ENCODE peak calls at places on chromosomes 13 and 19, in nine cellular contexts. E is transverse colon, S is gastrocnemius medialis, W is Calu3, I is body of pancreas, C is HFFc6, G is astrocyte of the cerebellum, A is omental fat pad, V is heart right ventricle. Q is an unnamed sample.

GRCh38 chr13:29801737-29802305 is 48.6 kb downstream of the UBL3 start:
- DNase-seq in G (no peak), S (no peak), W (no peak), A (no peak), I (no peak), E (no peak), V (no peak), C (no peak), Q (no peak)

GRCh38 chr13:99356216-99357089 is 49.3 kb upstream of the GPR183 start:
- DNase-seq in A (no peak), C (no peak), W (no peak), G (peak), I (no peak), S (no peak), E (peak), V (peak), Q (peak)

GRCh38 chr19:54158812-54159351 is 639 bp downstream of the LENG1 start:
- DNase-seq in V (no peak), C (peak), G (no peak), A (no peak), S (no peak), W (no peak), E (no peak), I (no peak), Q (no peak)

GRCh38 chr19:42143341-42144234 is 11.3 kb upstream of the POU2F2 start:
- DNase-seq in E (no peak), G (no peak), I (no peak), A (no peak), V (no peak), S (no peak), C (no peak), W (no peak), Q (no peak)

GRCh38 chr13:100534147-100534818 is 54.3 kb downstream of the GGACT start:
- DNase-seq in E (no peak), C (no peak), S (no peak), A (no peak), I (no peak), V (no peak), G (no peak), W (no peak), Q (no peak)

GRCh38 chr19:41694196-41694595 is 6.1 kb upstream of the CEACAM7 start:
- DNase-seq in V (no peak), C (no peak), W (no peak), E (no peak), G (no peak), I (no peak), S (no peak), A (no peak), Q (no peak)

GRCh38 chr13:24016046-24016445 is 118.7 kb upstream of the C1QTNF9B start:
- DNase-seq in V (no peak), I (no peak), A (no peak), E (no peak), C (no peak), W (no peak), G (no peak), S (no peak), Q (no peak)

GRCh38 chr13:39448831-39449230 is 154.2 kb downstream of the LHFPL6 start:
- DNase-seq in W (no peak), I (no peak), A (no peak), G (no peak), C (no peak), E (no peak), V (peak), S (no peak), Q (no peak)

GRCh38 chr19:50569938-50570540 is 1.8 kb upstream of the LRRC4B start:
- DNase-seq in E (no peak), V (no peak), A (no peak), S (no peak), W (no peak), I (no peak), C (no peak), G (no peak), Q (no peak)

GRCh38 chr13:73793361-73793760 is 340.8 kb downstream of the KLF12 start:
- DNase-seq in E (no peak), V (no peak), S (no peak), W (no peak), I (no peak), A (no peak), G (no peak), C (no peak), Q (no peak)

GRCh38 chr19:51018745-51019543 is 565 bp downstream of the KLK10 start:
- DNase-seq in V (no peak), G (no peak), A (no peak), C (no peak), E (no peak), S (no peak), W (peak), I (no peak), Q (no peak)

GRCh38 chr13:50576156-50576555 is 267.3 kb downstream of the DLEU7 start:
- DNase-seq in A (no peak), E (peak), V (no peak), W (no peak), S (peak), C (no peak), G (no peak), I (peak), Q (no peak)

GRCh38 chr19:23913931-23914330 is 755 bp upstream of the ZNF726 start:
- DNase-seq in I (no peak), A (no peak), V (no peak), S (no peak), C (no peak), G (no peak), W (no peak), E (no peak), Q (no peak)

GRCh38 chr19:55169136-55169535 is 2.7 kb upstream of the DNAAF3 start:
- DNase-seq in E (no peak), C (no peak), W (no peak), I (no peak), A (no peak), V (no peak), S (no peak), G (no peak), Q (no peak)

GRCh38 chr19:55161571-55162322 is 4.2 kb upstream of the TNNI3 start:
- DNase-seq in G (no peak), I (no peak), A (no peak), E (no peak), C (no peak), V (no peak), S (no peak), W (no peak), Q (no peak)

GRCh38 chr19:55166530-55167268 is at the start of gene DNAAF3:
- DNase-seq in W (peak), G (peak), A (peak), C (peak), V (peak), E (peak), S (peak), I (peak), Q (peak)

GRCh38 chr19:55160986-55161365 is 3.4 kb upstream of the TNNI3 start:
- DNase-seq in G (no peak), W (no peak), C (no peak), A (no peak), I (no peak), V (no peak), E (no peak), S (peak), Q (no peak)

DNA sequence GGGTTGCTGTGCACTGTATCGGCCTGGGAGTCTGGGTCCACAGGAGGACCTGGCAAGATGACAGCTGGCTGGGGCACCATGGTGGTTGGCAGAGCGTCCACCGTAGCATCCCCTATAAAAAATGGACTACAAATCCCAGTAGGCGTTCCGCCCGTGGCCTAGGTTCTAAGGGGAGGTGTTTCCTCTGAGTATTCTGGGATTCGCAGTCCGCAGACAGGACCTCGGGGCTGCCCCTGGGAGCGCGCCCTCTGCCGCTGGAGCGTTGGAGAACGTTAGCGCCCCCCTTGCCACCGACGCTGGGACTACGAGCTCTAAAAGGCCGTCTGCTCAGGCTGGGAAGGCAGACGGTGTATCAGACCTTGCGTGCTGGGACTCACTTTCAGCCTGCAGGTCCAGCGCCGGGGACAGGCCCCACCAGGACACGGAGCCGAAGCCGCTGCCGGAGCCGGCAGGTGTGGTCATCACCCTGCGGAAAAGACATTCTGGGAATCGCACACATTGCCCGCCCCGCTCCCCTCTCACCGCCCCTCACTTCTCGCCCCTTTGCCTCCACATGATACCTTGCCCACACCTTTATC is 372 bp downstream of the DNAAF3 start:
- DNase-seq in E (peak), V (peak), S (peak), W (peak), C (peak), G (peak), I (peak), A (no peak), Q (no peak)
- TF ChIP-seq CTCF in E (no peak), V (peak), S (no peak), W (peak), C (peak), G (peak), I (peak), A (no peak), Q (peak)

DNA sequence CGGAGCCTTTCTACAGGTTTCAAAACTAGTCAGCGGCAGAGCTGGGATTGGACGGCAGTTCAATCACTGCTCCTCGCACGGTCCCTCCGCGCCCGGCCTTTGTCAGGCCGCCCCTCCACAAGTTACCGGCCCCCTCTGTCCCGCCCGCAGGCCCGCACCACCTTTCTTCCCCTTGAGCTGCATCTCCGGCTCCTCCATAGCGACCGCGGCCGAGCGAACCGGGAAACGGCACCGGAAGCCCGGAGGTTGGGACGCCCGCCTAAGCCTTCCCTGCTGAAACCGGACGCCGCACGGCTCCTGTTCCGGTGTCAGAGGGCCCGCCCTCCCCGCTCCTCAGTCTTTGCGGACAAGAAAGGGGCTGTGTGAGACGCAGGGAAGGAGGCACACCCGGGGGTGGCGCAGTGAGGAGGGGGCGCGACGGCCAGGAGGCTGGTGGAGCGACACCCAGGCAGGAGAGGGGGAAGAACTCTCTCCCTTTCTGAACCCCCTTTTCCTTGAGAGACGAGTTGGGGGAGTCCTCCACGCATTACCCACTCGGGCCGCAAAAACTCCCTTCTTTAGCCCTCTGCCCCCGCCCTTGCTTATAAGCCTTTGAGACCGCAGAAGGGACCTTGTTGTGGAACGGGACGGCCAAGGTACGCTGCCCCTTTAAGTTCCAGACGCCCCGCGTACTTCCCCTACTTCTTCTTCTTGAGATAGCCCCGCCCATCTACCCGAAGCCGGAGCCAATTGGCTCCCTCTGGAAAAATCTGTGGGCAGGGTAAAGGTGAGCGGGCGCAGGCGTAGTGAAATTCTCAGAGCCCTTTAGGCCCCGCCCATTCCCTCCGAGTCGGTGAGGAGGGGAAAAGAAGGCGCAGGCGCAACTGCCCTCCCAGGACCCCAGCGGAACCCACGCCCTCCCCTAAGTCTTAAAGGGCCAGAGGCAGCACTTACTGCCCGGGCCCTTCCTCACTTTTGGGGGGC is at the start of the genes BORCS8 and RFXANK:
- DNase-seq in S (peak), A (peak), I (peak), W (peak), V (peak), G (peak), E (peak), C (peak), Q (peak)
- TF ChIP-seq CTCF in S (no peak), A (no peak), I (peak), W (no peak), V (no peak), G (no peak), E (no peak), C (no peak), Q (no peak)

DNA sequence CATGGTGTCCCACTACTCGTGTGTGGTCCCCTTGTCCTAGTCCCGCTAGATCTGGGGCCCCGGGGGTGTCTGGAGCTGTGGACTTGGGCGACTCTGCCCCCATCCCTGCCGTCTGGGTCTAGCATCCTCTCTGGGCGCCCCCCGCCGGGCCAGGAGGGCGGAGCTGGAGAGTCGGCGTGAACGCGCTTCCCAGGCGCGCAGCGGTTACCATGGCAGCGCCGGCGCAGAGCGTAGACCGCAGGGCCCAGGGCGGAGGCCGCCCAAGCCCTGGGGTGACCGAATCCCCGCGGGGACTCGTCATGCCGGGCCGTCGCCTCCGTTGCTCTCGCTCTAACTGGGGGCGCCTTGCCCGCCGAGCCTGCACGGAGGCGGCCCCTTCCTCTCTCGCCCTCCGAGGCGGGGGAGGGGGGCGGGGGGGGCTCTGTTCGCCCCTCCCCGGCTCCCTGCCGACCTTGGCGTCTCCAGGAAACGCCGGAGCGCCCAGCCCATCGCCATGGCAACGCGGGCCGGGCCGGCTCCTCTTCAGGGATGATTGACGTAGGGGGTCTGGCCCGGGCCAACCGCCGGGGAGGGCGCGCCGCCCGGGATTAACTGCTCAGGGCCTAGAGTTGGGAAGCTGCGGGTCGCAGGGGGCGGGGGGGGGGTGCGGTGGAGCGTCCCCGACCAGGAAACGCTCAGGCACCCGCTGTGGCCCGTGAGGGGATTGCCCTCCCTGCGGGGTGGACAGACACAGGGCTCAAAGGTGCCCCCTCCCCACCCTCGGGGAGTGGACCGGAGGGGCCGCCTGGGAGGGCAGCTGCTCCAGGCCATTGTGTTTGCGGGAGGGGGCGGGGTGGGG is 8.9 kb downstream of the ISYNA1 start:
- DNase-seq in S (no peak), E (peak), C (peak), W (no peak), G (peak), I (no peak), A (no peak), V (peak), Q (no peak)
- TF ChIP-seq CTCF in S (no peak), E (no peak), C (peak), W (no peak), G (no peak), I (no peak), A (no peak), V (no peak), Q (no peak)

GRCh38 chr19:13838071-13838942 is 38.6 kb upstream of the NANOS3 start:
- DNase-seq in C (no peak), W (no peak), V (no peak), E (no peak), S (no peak), I (no peak), A (no peak), G (no peak), Q (no peak)

GRCh38 chr19:13840751-13841338 is 36.1 kb upstream of the NANOS3 start:
- DNase-seq in S (no peak), G (no peak), C (no peak), A (no peak), E (no peak), I (no peak), V (no peak), W (no peak), Q (no peak)

GRCh38 chr19:13838943-13839192 is 38.1 kb upstream of the NANOS3 start:
- DNase-seq in A (no peak), S (no peak), I (no peak), V (no peak), W (no peak), G (no peak), C (no peak), E (no peak), Q (no peak)

GRCh38 chr19:13839938-13840750 is 36.8 kb upstream of the NANOS3 start:
- DNase-seq in G (no peak), E (peak), A (no peak), I (peak), C (peak), S (peak), W (peak), V (no peak), Q (no peak)

GRCh38 chr19:13839193-13839937 is 37.6 kb upstream of the NANOS3 start:
- DNase-seq in S (peak), V (peak), G (no peak), E (peak), W (peak), C (peak), I (peak), A (no peak), Q (no peak)
- TF ChIP-seq CTCF in S (no peak), V (no peak), G (no peak), E (no peak), W (no peak), C (peak), I (peak), A (no peak), Q (no peak)

DNA sequence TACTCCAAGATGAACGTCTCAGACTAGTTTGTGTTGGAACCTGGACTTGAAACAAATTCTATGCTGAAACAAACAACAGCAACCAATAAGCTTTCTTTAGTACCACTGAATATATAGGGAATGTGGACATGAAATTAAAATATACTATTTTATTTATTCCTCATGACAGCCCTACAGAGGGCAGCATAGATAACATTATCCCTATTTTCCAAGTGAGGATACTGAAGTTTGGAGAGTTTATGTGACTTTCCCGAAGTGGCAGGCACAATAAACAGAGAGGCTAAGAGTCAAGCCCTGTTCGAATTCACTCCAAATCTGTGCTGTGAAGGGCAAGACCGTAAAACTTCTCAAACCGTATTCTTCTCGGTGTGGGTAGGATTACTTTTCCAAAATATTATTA is 509.9 kb upstream of the GPC6 start:
- DNase-seq in E (no peak), W (no peak), C (peak), V (no peak), I (no peak), S (no peak), G (peak), A (no peak), Q (no peak)
- TF ChIP-seq CTCF in E (no peak), W (no peak), C (peak), V (no peak), I (no peak), S (no peak), G (peak), A (no peak), Q (peak)

GRCh38 chr13:95258619-95259194 is 42.5 kb downstream of the ABCC4 start:
- DNase-seq in E (no peak), S (no peak), I (no peak), G (no peak), V (no peak), A (no peak), W (peak), C (no peak), Q (no peak)

GRCh38 chr13:95261956-95262355 is 39.3 kb downstream of the ABCC4 start:
- DNase-seq in A (no peak), C (no peak), S (no peak), I (no peak), V (no peak), E (no peak), W (no peak), G (no peak), Q (no peak)

GRCh38 chr13:95264225-95264624 is 37.0 kb downstream of the ABCC4 start:
- DNase-seq in W (no peak), G (no peak), C (no peak), S (no peak), E (no peak), A (no peak), V (no peak), I (no peak), Q (no peak)

GRCh38 chr13:95260031-95260525 is 41.2 kb downstream of the ABCC4 start:
- DNase-seq in S (no peak), I (no peak), C (no peak), V (no peak), G (no peak), E (no peak), W (no peak), A (no peak), Q (no peak)

GRCh38 chr13:95262837-95263381 is 38.3 kb downstream of the ABCC4 start:
- DNase-seq in I (no peak), G (no peak), S (no peak), W (no peak), E (no peak), C (no peak), A (no peak), V (no peak), Q (no peak)
- TF ChIP-seq CTCF in I (no peak), G (no peak), S (no peak), W (no peak), E (no peak), C (no peak), A (no peak), V (no peak), Q (no peak)

GRCh38 chr19:45774765-45775164 is 5.7 kb upstream of the SIX5 start:
- DNase-seq in G (no peak), V (no peak), W (peak), E (peak), I (no peak), S (no peak), C (no peak), A (no peak), Q (no peak)
- TF ChIP-seq CTCF in G (no peak), V (no peak), W (no peak), E (peak), I (no peak), S (no peak), C (no peak), A (no peak), Q (no peak)

Q was measured in AG09319.